ENCODE peak calls at places on chromosomes 13 and 19, in seven cellular contexts. B, P, X, R, J, O and Y are unnamed samples.

GRCh38 chr13:95677564-95678386 is 836 bp downstream of the DNAJC3 start:
- DNase-seq in B (peak), P (peak), X (no peak), R (peak), J (peak), O (no peak), Y (no peak)

GRCh38 chr13:49348748-49349147 is 95.1 kb downstream of the CAB39L start:
- DNase-seq in B (no peak), P (no peak), X (no peak), R (no peak), J (no peak), O (peak), Y (no peak)

GRCh38 chr13:99973163-99973785 is 1.7 kb upstream of the ZIC5 start:
- DNase-seq in B (no peak), P (no peak), X (no peak), R (no peak), J (no peak), O (no peak), Y (no peak)

GRCh38 chr19:16376649-16377048 is 52.0 kb downstream of the KLF2 start:
- DNase-seq in B (no peak), P (no peak), X (no peak), R (no peak), J (no peak), O (peak), Y (peak)

GRCh38 chr13:20441879-20442278 is 83.8 kb downstream of the CRYL1 start:
- DNase-seq in B (no peak), P (peak), X (peak), R (peak), J (no peak), O (no peak), Y (no peak)

GRCh38 chr13:19958119-19959111 is at the start of gene ZMYM2:
- DNase-seq in B (peak), P (peak), X (peak), R (peak), J (peak), O (peak), Y (peak)

GRCh38 chr19:55283548-55284393 is at the start of gene BRSK1:
- DNase-seq in B (peak), P (peak), X (peak), R (no peak), J (no peak), O (no peak), Y (no peak)

GRCh38 chr13:52127378-52127777 is 1.5 kb downstream of the NEK5 start:
- DNase-seq in B (no peak), P (no peak), X (no peak), R (no peak), J (no peak), O (no peak), Y (no peak)

GRCh38 chr19:4053423-4054324 is 13.0 kb downstream of the ZBTB7A start:
- DNase-seq in B (no peak), P (no peak), X (no peak), R (no peak), J (peak), O (peak), Y (no peak)

GRCh38 chr13:33274264-33274663 is 11.3 kb downstream of the STARD13 start:
- DNase-seq in B (no peak), P (no peak), X (no peak), R (no peak), J (no peak), O (no peak), Y (no peak)

GRCh38 chr13:51727634-51728274 is 76.2 kb downstream of the DHRS12 start:
- DNase-seq in B (no peak), P (no peak), X (no peak), R (no peak), J (no peak), O (no peak), Y (no peak)

GRCh38 chr13:113655358-113656014 is 2.5 kb downstream of the ATP4B start:
- DNase-seq in B (no peak), P (no peak), X (no peak), R (no peak), J (peak), O (peak), Y (no peak)

GRCh38 chr19:31312004-31312403 is 37.2 kb downstream of the TSHZ3 start:
- DNase-seq in B (peak), P (peak), X (no peak), R (no peak), J (no peak), O (no peak), Y (peak)

GRCh38 chr19:11377237-11377636 is 2.8 kb downstream of the SWSAP1 start:
- DNase-seq in B (no peak), P (peak), X (no peak), R (peak), J (no peak), O (no peak), Y (no peak)

GRCh38 chr19:17159466-17160393 is 55.4 kb upstream of the USE1 start:
- DNase-seq in B (no peak), P (peak), X (no peak), R (no peak), J (no peak), O (no peak), Y (no peak)

GRCh38 chr13:70967564-70967963 is 859.3 kb upstream of the KLHL1 start:
- DNase-seq in B (no peak), P (no peak), X (no peak), R (no peak), J (peak), O (peak), Y (no peak)

GRCh38 chr19:35055715-35056179 is 14.2 kb downstream of the HPN start:
- DNase-seq in B (no peak), P (no peak), X (no peak), R (no peak), J (no peak), O (no peak), Y (no peak)

GRCh38 chr13:45156565-45157361 is 36.5 kb downstream of the GTF2F2 start:
- DNase-seq in B (no peak), P (peak), X (no peak), R (no peak), J (no peak), O (no peak), Y (no peak)

GRCh38 chr13:47929156-47929555 is 71.9 kb downstream of the SUCLA2 start:
- DNase-seq in B (no peak), P (peak), X (no peak), R (no peak), J (no peak), O (no peak), Y (no peak)

GRCh38 chr19:45104658-45105384 is 11.8 kb downstream of the PPP1R37 start:
- DNase-seq in B (no peak), P (no peak), X (no peak), R (no peak), J (no peak), O (no peak), Y (peak)

GRCh38 chr13:40565282-40566148 is 100.9 kb downstream of the FOXO1 start:
- DNase-seq in B (no peak), P (no peak), X (no peak), R (no peak), J (no peak), O (peak), Y (no peak)

GRCh38 chr13:109297628-109298027 is 488.8 kb downstream of the IRS2 start:
- DNase-seq in B (no peak), P (peak), X (no peak), R (no peak), J (no peak), O (no peak), Y (no peak)

GRCh38 chr13:93477238-93477637 is 250.6 kb downstream of the GPC6 start:
- DNase-seq in B (no peak), P (peak), X (no peak), R (no peak), J (no peak), O (no peak), Y (no peak)

GRCh38 chr13:27770809-27771208 is 21.5 kb upstream of the GSX1 start:
- DNase-seq in B (peak), P (peak), X (peak), R (no peak), J (peak), O (no peak), Y (no peak)

GRCh38 chr19:47711652-47712239 is 1.5 kb upstream of the EHD2 start:
- DNase-seq in B (no peak), P (no peak), X (no peak), R (no peak), J (no peak), O (no peak), Y (no peak)

GRCh38 chr19:2207008-2207407 is 29.1 kb downstream of the PLEKHJ1 start:
- DNase-seq in B (no peak), P (no peak), X (no peak), R (no peak), J (no peak), O (peak), Y (no peak)

GRCh38 chr19:40921005-40921897 is 39.2 kb upstream of the CYP2A7 start:
- DNase-seq in B (peak), P (no peak), X (peak), R (peak), J (no peak), O (no peak), Y (no peak)

GRCh38 chr19:3142292-3142670 is 6.4 kb downstream of the GNA15 start:
- DNase-seq in B (peak), P (peak), X (peak), R (no peak), J (no peak), O (no peak), Y (no peak)

GRCh38 chr13:100357764-100358163 is 230.8 kb downstream of the GGACT start:
- DNase-seq in B (no peak), P (no peak), X (no peak), R (no peak), J (no peak), O (no peak), Y (no peak)

GRCh38 chr13:111178417-111178816 is 63.3 kb downstream of the ARHGEF7 start:
- DNase-seq in B (no peak), P (no peak), X (no peak), R (no peak), J (no peak), O (no peak), Y (no peak)

GRCh38 chr13:97567510-97568243 is 133.7 kb downstream of the RAP2A start:
- DNase-seq in B (peak), P (peak), X (peak), R (peak), J (peak), O (no peak), Y (peak)

GRCh38 chr13:106522898-106523525 is 12.4 kb downstream of the EFNB2 start:
- DNase-seq in B (no peak), P (no peak), X (no peak), R (no peak), J (no peak), O (no peak), Y (no peak)

GRCh38 chr19:46603195-46603637 is 2.1 kb downstream of the CALM3 start:
- DNase-seq in B (peak), P (no peak), X (no peak), R (no peak), J (peak), O (no peak), Y (peak)

GRCh38 chr13:75101348-75101747 is 380.6 kb downstream of the TBC1D4 start:
- DNase-seq in B (no peak), P (no peak), X (no peak), R (no peak), J (no peak), O (no peak), Y (no peak)

GRCh38 chr19:37148214-37148613 is 24.3 kb downstream of the ZNF585A start:
- DNase-seq in B (no peak), P (no peak), X (no peak), R (no peak), J (no peak), O (no peak), Y (no peak)

GRCh38 chr13:52411629-52412028 is 5.7 kb upstream of the THSD1 start:
- DNase-seq in B (no peak), P (peak), X (no peak), R (no peak), J (no peak), O (no peak), Y (no peak)

GRCh38 chr13:23617551-23618014 is 47.4 kb downstream of the TNFRSF19 start:
- DNase-seq in B (no peak), P (peak), X (no peak), R (no peak), J (no peak), O (no peak), Y (no peak)

GRCh38 chr19:49581007-49581508 is at the start of gene PRRG2:
- DNase-seq in B (peak), P (no peak), X (peak), R (peak), J (no peak), O (no peak), Y (peak)

GRCh38 chr19:49579947-49580263 is 451 bp downstream of the NOSIP start:
- DNase-seq in B (no peak), P (no peak), X (no peak), R (no peak), J (no peak), O (no peak), Y (no peak)

GRCh38 chr19:49583239-49583638 is 2.1 kb downstream of the PRRG2 start:
- DNase-seq in B (no peak), P (no peak), X (no peak), R (no peak), J (no peak), O (no peak), Y (no peak)

GRCh38 chr19:49579193-49579592 is 1.2 kb downstream of the NOSIP start:
- DNase-seq in B (no peak), P (no peak), X (no peak), R (no peak), J (no peak), O (no peak), Y (no peak)

DNA sequence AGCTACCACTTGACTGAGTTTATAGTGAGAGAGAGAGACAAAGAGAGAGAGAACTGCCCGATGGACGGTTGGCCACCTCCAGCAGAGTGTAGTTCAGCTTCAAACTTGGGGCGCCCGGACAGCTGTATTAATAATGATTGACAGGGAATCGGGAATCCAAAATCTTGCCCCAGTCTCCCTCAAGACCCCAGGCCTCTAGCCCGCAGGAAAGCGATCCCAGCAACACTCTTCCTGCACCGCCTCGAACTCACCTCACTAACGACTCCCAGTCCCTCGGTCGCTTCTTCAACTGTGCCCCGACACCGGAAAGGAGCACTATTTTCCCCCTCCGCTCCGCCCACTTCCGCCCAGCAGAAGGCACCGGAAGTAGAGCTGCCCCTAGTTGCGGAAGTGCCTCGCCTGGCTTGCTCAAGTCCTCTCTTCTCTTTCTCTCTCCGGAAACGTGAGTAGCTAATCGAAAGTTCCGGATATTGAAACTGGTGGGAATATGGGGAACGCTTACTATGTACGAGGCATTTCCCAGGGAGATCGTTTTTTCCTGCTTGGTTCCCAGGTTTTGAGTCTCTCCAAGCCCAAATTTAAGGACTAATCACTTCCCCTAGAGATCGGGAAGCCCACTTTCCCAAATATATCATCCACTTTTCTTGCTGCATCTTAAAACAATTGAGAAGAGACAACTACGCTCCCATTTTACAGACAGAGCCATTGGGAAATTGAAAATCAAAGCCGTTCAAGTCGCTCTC is at the start of gene NOSIP:
- DNase-seq in B (peak), P (peak), X (peak), R (peak), J (peak), O (peak), Y (peak)
- TF ChIP-seq POLR2A in B (peak), P (peak), X (peak), R (peak), J (no peak), O (peak), Y (peak)

GRCh38 chr19:13095934-13096890 is 6.4 kb downstream of the LYL1 start:
- DNase-seq in B (no peak), P (no peak), X (no peak), R (no peak), J (no peak), O (no peak), Y (no peak)
- TF ChIP-seq POLR2A in B (no peak), P (no peak), X (no peak), R (no peak), J (no peak), O (no peak), Y (no peak)

GRCh38 chr19:7522072-7522922 is at the start of gene MCOLN1:
- DNase-seq in B (peak), P (peak), X (peak), R (peak), J (peak), O (peak), Y (peak)
- TF ChIP-seq POLR2A in B (no peak), P (no peak), X (no peak), R (peak), J (no peak), O (peak), Y (peak)

DNA sequence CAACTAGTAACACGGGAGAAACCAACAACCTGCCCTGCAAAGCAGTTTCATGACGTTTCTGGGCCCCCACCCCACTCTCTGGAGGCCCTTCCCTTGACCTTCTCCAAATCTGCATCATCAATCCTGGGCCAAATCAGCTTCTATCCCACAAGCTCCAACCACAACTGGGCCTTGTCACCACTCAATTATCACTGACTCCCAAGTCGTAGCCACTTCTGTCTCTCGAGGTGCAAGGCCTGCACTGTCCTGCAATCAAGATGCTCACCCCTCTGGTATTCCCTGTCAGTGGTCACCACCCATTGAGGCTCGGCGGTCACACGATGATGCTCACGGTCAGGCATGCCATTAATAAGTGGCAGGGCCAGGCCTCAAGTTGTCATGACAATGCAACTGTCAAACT is 7.4 kb downstream of the ELAVL1 start:
- DNase-seq in B (no peak), P (peak), X (no peak), R (no peak), J (no peak), O (no peak), Y (no peak)
- TF ChIP-seq POLR2A in B (no peak), P (no peak), X (no peak), R (no peak), J (no peak), O (no peak), Y (no peak)